ENCODE peak calls at places on chromosomes 4 and X, in four cellular contexts. K is Peyer's patch, I is HCT116, Y is body of pancreas. J is an unnamed sample.

GRCh38 chr4:25169446-25169845 is 9.2 kb upstream of the SEPSECS start:
- DNase-seq in K (no peak), I (no peak), Y (no peak), J (no peak)

GRCh38 chr4:89324671-89325070 is 17.1 kb upstream of the GPRIN3 start:
- DNase-seq in K (no peak), I (no peak), Y (no peak), J (no peak)

GRCh38 chr4:15234585-15235126 is 193.2 kb upstream of the C1QTNF7 start:
- DNase-seq in K (no peak), I (no peak), Y (no peak), J (peak)

GRCh38 chr4:80111276-80111675 is 38.2 kb upstream of the ANTXR2 start:
- DNase-seq in K (no peak), I (no peak), Y (no peak), J (no peak)

GRCh38 chrX:10325606-10326005 is 168.8 kb downstream of the CLCN4 start:
- DNase-seq in K (no peak), I (no peak), Y (no peak), J (no peak)

GRCh38 chrX:39670281-39670680 is 427.5 kb downstream of the BCOR start:
- DNase-seq in K (no peak), I (no peak), Y (no peak), J (no peak)

GRCh38 chrX:151923648-151924047 is 11.0 kb downstream of the MAGEA4 start:
- DNase-seq in K (no peak), I (no peak), Y (no peak), J (no peak)

GRCh38 chr4:53714377-53715140 is 123.3 kb upstream of the LNX1 start:
- DNase-seq in K (no peak), I (no peak), Y (no peak), J (no peak)

GRCh38 chr4:85968945-85969830 is 390.7 kb downstream of the MAPK10 start:
- DNase-seq in K (no peak), I (no peak), Y (no peak), J (no peak)

GRCh38 chr4:38782452-38783108 is at the start of gene TLR10:
- DNase-seq in K (no peak), I (peak), Y (peak), J (no peak)

GRCh38 chrX:16586371-16587112 is 63.4 kb upstream of the S100G start:
- DNase-seq in K (no peak), I (no peak), Y (no peak), J (no peak)

GRCh38 chrX:151180400-151180799 is 4.0 kb downstream of the GPR50 start:
- DNase-seq in K (no peak), I (no peak), Y (no peak), J (no peak)

GRCh38 chrX:9231491-9231890 is 197.6 kb upstream of the FAM9B start:
- DNase-seq in K (no peak), I (no peak), Y (no peak), J (no peak)

GRCh38 chrX:106933538-106933961 is 13.3 kb downstream of the CLDN2 start:
- DNase-seq in K (no peak), I (no peak), Y (peak), J (no peak)

GRCh38 chr4:120718979-120719566 is 203.5 kb downstream of the PRDM5 start:
- DNase-seq in K (no peak), I (peak), Y (no peak), J (no peak)

GRCh38 chr4:69718376-69719293 is 41.8 kb downstream of the SULT1B1 start:
- DNase-seq in K (no peak), I (no peak), Y (no peak), J (no peak)
- TF ChIP-seq POLR2A in K (no peak), I (no peak), Y (no peak), J (no peak)

GRCh38 chr4:83536649-83537352 is 893 bp downstream of the GPAT3 start:
- DNase-seq in K (no peak), I (no peak), Y (no peak), J (no peak)

GRCh38 chr4:83535945-83536648 is at the start of gene GPAT3:
- DNase-seq in K (peak), I (peak), Y (peak), J (peak)

GRCh38 chr4:83535520-83535944 is 376 bp upstream of the GPAT3 start:
- DNase-seq in K (peak), I (peak), Y (peak), J (peak)
- TF ChIP-seq POLR2A in K (no peak), I (no peak), Y (no peak), J (no peak)

GRCh38 chrX:49188468-49189076 is 2.4 kb upstream of the PRICKLE3 start:
- DNase-seq in K (no peak), I (no peak), Y (no peak), J (no peak)

GRCh38 chrX:49192722-49193328 is 6.7 kb upstream of the PRICKLE3 start:
- DNase-seq in K (no peak), I (no peak), Y (peak), J (no peak)

GRCh38 chrX:49190783-49191032 is 4.5 kb upstream of the PRICKLE3 start:
- DNase-seq in K (peak), I (no peak), Y (no peak), J (no peak)

GRCh38 chrX:49193542-49193964 is 6.4 kb downstream of the SYP start:
- DNase-seq in K (no peak), I (no peak), Y (no peak), J (no peak)

DNA sequence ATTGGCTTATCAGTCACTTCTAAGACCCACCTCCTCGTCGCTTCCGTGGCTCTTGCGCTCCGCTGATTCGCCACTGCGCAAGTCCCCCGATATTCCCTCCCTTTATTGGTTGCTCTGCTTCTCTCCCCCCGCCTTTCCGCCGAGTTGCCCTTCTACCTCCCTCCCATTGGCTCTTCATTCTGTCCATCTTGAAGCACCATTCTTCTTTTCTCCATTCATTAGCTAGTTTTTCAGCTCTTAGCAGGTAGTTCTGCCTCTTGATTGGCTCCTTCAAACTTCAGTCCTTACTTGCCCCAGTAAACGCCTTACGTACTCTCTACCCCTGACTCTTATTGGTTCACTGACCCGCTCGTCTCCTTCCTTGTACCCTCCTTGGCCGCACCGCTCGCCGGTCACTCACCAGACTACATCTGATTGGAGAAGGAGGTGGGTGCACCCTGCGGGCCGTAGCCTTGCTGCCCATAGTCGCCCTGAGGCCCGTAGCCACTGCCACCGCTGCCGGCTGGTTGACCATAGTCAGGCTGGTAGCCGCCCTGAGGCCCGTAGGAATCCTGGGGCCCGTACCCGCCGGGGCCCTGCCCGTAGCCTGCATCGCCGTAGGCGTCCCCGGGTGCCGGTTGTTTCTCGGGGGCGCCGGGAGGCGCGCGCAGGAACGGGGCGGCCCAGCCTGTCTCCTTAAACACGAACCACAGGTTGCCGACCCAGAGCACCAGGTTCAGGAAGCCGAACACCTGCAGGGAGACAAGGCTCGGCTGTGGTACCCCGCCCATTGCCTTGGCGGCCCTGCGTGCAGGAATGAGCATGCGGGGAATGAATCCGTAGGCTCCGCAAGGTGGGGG is 5.1 kb upstream of the PRICKLE3 start:
- DNase-seq in K (peak), I (peak), Y (peak), J (peak)
- TF ChIP-seq POLR2A in K (peak), I (peak), Y (peak), J (peak)

GRCh38 chr4:5712931-5713330 is 1.9 kb downstream of the EVC start:
- DNase-seq in K (no peak), I (no peak), Y (no peak), J (no peak)

GRCh38 chr4:5710065-5710961 is 688 bp upstream of the EVC start:
- DNase-seq in K (no peak), I (no peak), Y (no peak), J (peak)

GRCh38 chr4:5712517-5712916 is 1.5 kb downstream of the EVC start:
- DNase-seq in K (no peak), I (no peak), Y (no peak), J (peak)

GRCh38 chr4:5711479-5712184 is 631 bp downstream of the EVC start:
- DNase-seq in K (no peak), I (no peak), Y (peak), J (no peak)

GRCh38 chr4:5710962-5711478 is at the start of gene EVC:
- DNase-seq in K (peak), I (no peak), Y (peak), J (peak)
- TF ChIP-seq POLR2A in K (no peak), I (no peak), Y (peak), J (peak)